ENCODE peak calls at places on chromosome 17, in four cellular contexts. One of them, this sample, is unnamed.

GRCh38 chr17:53628011-53628410 is 194.7 kb upstream of the KIF2B start:
- DNase-seq in IMR-90: peak; percentile 61
- DNase-seq in heart left ventricle: no peak
- DNase-seq in PC-3: peak; percentile 33
- DNase-seq in this sample: no peak

GRCh38 chr17:40559016-40559853 is 6.0 kb downstream of the CCR7 start:
- DNase-seq in IMR-90: no peak
- DNase-seq in heart left ventricle: no peak
- DNase-seq in PC-3: no peak
- DNase-seq in this sample: peak; percentile 69

GRCh38 chr17:72358465-72358864 is 237.6 kb downstream of the SOX9 start:
- DNase-seq in IMR-90: peak; percentile 86
- DNase-seq in heart left ventricle: no peak
- DNase-seq in PC-3: peak; percentile 96
- DNase-seq in this sample: no peak

GRCh38 chr17:17146791-17147406 is 59.2 kb downstream of the PLD6 start:
- DNase-seq in IMR-90: no peak
- DNase-seq in heart left ventricle: no peak
- DNase-seq in PC-3: peak; percentile 54
- DNase-seq in this sample: no peak

GRCh38 chr17:77434136-77435114 is 293.7 kb downstream of the SEC14L1 start:
- DNase-seq in IMR-90: no peak
- DNase-seq in heart left ventricle: no peak
- DNase-seq in PC-3: no peak
- DNase-seq in this sample: no peak

GRCh38 chr17:9632741-9633140 is 12.6 kb upstream of the USP43 start:
- DNase-seq in IMR-90: no peak
- DNase-seq in heart left ventricle: no peak
- DNase-seq in PC-3: no peak
- DNase-seq in this sample: no peak

GRCh38 chr17:68807998-68808772 is 147.0 kb downstream of the ABCA8 start:
- DNase-seq in IMR-90: peak; percentile 33
- DNase-seq in heart left ventricle: no peak
- DNase-seq in PC-3: no peak
- DNase-seq in this sample: no peak

GRCh38 chr17:31915456-31916100 is 14.1 kb upstream of the UTP6 start:
- DNase-seq in IMR-90: peak; percentile 41
- DNase-seq in heart left ventricle: no peak
- DNase-seq in PC-3: no peak
- DNase-seq in this sample: no peak

GRCh38 chr17:77884019-77884418 is 74.5 kb upstream of the TNRC6C start:
- DNase-seq in IMR-90: peak; percentile 5
- DNase-seq in heart left ventricle: peak; percentile 38
- DNase-seq in PC-3: no peak
- DNase-seq in this sample: no peak

GRCh38 chr17:6427284-6427781 is 7.6 kb downstream of the AIPL1 start:
- DNase-seq in IMR-90: peak; percentile 16
- DNase-seq in heart left ventricle: no peak
- DNase-seq in PC-3: peak; percentile 48
- DNase-seq in this sample: no peak

GRCh38 chr17:2564876-2565275 is 28.6 kb upstream of the PAFAH1B1 start:
- DNase-seq in IMR-90: no peak
- DNase-seq in heart left ventricle: no peak
- DNase-seq in PC-3: peak; percentile 69
- DNase-seq in this sample: no peak

GRCh38 chr17:44614862-44615261 is 41.4 kb upstream of the MEIOC start:
- DNase-seq in IMR-90: no peak
- DNase-seq in heart left ventricle: no peak
- DNase-seq in PC-3: no peak
- DNase-seq in this sample: no peak

GRCh38 chr17:32486091-32486700 is 597 bp upstream of the CDK5R1 start:
- DNase-seq in IMR-90: peak; percentile 61
- DNase-seq in heart left ventricle: peak; percentile 79
- DNase-seq in PC-3: peak; percentile 73
- DNase-seq in this sample: peak; percentile 88

GRCh38 chr17:33014751-33015150 is 23.1 kb downstream of the SPACA3 start:
- DNase-seq in IMR-90: peak; percentile 14
- DNase-seq in heart left ventricle: no peak
- DNase-seq in PC-3: no peak
- DNase-seq in this sample: no peak

GRCh38 chr17:13638855-13639458 is 37.2 kb upstream of the HS3ST3A1 start:
- DNase-seq in IMR-90: peak; percentile 23
- DNase-seq in heart left ventricle: no peak
- DNase-seq in PC-3: peak; percentile 46
- DNase-seq in this sample: no peak

GRCh38 chr17:39611441-39612112 is 3.9 kb upstream of the NEUROD2 start:
- DNase-seq in IMR-90: no peak
- DNase-seq in heart left ventricle: peak; percentile 1
- DNase-seq in PC-3: no peak
- DNase-seq in this sample: no peak

GRCh38 chr17:45780921-45781320 is 3.2 kb upstream of the CRHR1 start:
- DNase-seq in IMR-90: no peak
- DNase-seq in heart left ventricle: no peak
- DNase-seq in PC-3: no peak
- DNase-seq in this sample: no peak

GRCh38 chr17:8964801-8965393 is 610 bp downstream of the PIK3R5 start:
- DNase-seq in IMR-90: no peak
- DNase-seq in heart left ventricle: peak; percentile 49
- DNase-seq in PC-3: no peak
- DNase-seq in this sample: peak; percentile 76

GRCh38 chr17:21209511-21210175 is 4.3 kb downstream of the TMEM11 start:
- DNase-seq in IMR-90: no peak
- DNase-seq in heart left ventricle: peak; percentile 63
- DNase-seq in PC-3: no peak
- DNase-seq in this sample: peak; percentile 87

GRCh38 chr17:31680126-31680525 is 178.9 kb downstream of the COPRS start:
- DNase-seq in IMR-90: no peak
- DNase-seq in heart left ventricle: no peak
- DNase-seq in PC-3: no peak
- DNase-seq in this sample: no peak

GRCh38 chr17:68057531-68057952 is 22.0 kb downstream of the KPNA2 start:
- DNase-seq in IMR-90: peak; percentile 56
- DNase-seq in heart left ventricle: no peak
- DNase-seq in PC-3: peak; percentile 61
- DNase-seq in this sample: no peak

GRCh38 chr17:76122411-76123126 is 18.5 kb downstream of the FOXJ1 start:
- DNase-seq in IMR-90: no peak
- DNase-seq in heart left ventricle: no peak
- DNase-seq in PC-3: no peak
- DNase-seq in this sample: no peak

GRCh38 chr17:17055286-17056166 is 13.3 kb downstream of the MPRIP start:
- DNase-seq in IMR-90: no peak
- DNase-seq in heart left ventricle: no peak
- DNase-seq in PC-3: no peak
- DNase-seq in this sample: no peak

GRCh38 chr17:76434870-76435269 is 18.1 kb downstream of the UBE2O start:
- DNase-seq in IMR-90: no peak
- DNase-seq in heart left ventricle: no peak
- DNase-seq in PC-3: peak; percentile 58
- DNase-seq in this sample: no peak

GRCh38 chr17:41308251-41308917 is 725 bp downstream of the KRTAP16-1 start:
- DNase-seq in IMR-90: no peak
- DNase-seq in heart left ventricle: peak; percentile 85
- DNase-seq in PC-3: no peak
- DNase-seq in this sample: peak; percentile 87

GRCh38 chr17:50945779-50946222 is 79.6 kb upstream of the TOB1 start:
- DNase-seq in IMR-90: no peak
- DNase-seq in heart left ventricle: no peak
- DNase-seq in PC-3: no peak
- DNase-seq in this sample: no peak

GRCh38 chr17:80475949-80476876 is at the start of gene NPTX1:
- DNase-seq in IMR-90: no peak
- DNase-seq in heart left ventricle: no peak
- DNase-seq in PC-3: peak; percentile 23
- DNase-seq in this sample: peak; percentile 60

GRCh38 chr17:38885728-38886642 is 16.1 kb downstream of the LASP1 start:
- DNase-seq in IMR-90: peak; percentile 52
- DNase-seq in heart left ventricle: no peak
- DNase-seq in PC-3: no peak
- DNase-seq in this sample: no peak

GRCh38 chr17:27414686-27415085 is 41.6 kb upstream of the KSR1 start:
- DNase-seq in IMR-90: no peak
- DNase-seq in heart left ventricle: no peak
- DNase-seq in PC-3: no peak
- DNase-seq in this sample: no peak

GRCh38 chr17:75173526-75173925 is 9.2 kb downstream of the SUMO2 start:
- DNase-seq in IMR-90: no peak
- DNase-seq in heart left ventricle: no peak
- DNase-seq in PC-3: no peak
- DNase-seq in this sample: no peak

GRCh38 chr17:46764709-46765401 is 53.6 kb downstream of the WNT3 start:
- DNase-seq in IMR-90: peak; percentile 86
- DNase-seq in heart left ventricle: peak; percentile 80
- DNase-seq in PC-3: peak; percentile 98
- DNase-seq in this sample: peak; percentile 81

GRCh38 chr17:28180449-28180848 is 138.0 kb downstream of the NLK start:
- DNase-seq in IMR-90: peak; percentile 69
- DNase-seq in heart left ventricle: no peak
- DNase-seq in PC-3: no peak
- DNase-seq in this sample: no peak

DNA sequence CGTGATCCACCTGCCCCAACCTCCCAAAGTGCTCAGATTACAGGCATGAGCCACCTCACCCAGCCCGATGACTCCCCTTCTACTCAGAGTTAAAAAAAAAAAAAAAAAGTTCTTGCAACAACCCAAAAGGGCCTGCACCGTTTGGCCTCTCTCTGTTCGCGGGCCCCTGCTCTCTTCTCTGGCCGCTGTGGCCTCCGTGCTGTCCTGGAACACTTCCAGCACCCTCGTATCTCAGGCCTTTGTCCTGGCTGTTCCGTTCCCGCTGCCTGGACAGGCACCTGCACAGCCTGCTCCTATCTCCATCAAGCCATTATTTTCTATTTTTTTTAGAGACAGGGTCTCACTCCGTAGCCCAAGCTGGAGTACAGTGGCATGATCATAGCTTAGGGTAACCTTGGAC is 10.8 kb downstream of the MYO1C start:
- DNase-seq in IMR-90: no peak
- DNase-seq in heart left ventricle: peak; percentile 64
- DNase-seq in PC-3: no peak
- DNase-seq in this sample: no peak
- H3K36me3 ChIP-seq in IMR-90: peaks cover 62% of the 10 kb centered on the region
- H3K36me3 ChIP-seq in heart left ventricle: peaks cover 63% of the 10 kb centered on the region
- H3K36me3 ChIP-seq in PC-3: no peaks in the 10 kb centered on the region
- H3K36me3 ChIP-seq in this sample: peaks cover 12% of the 10 kb centered on the region

DNA sequence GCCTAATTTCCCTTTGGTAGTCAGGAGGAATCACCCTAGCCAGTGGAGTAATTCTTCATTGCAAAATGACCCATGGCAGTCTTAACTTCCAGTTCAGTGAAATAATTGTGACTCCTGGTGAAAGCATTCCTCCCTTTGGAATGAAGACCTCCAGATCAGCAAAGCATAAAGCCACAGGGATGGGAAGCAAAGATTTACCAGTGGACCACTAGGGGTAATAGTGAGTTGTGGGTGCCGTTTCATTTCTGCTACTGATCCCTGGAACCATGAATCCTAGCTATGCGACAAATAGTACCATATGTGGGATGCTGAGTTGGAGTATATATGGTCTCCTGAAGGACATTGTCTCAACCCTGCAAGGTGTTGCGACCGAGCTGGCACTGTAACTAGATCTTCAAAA is 13.7 kb downstream of the DYNLL2 start:
- DNase-seq in IMR-90: no peak
- DNase-seq in heart left ventricle: no peak
- DNase-seq in PC-3: peak; percentile 17
- DNase-seq in this sample: no peak
- H3K27ac ChIP-seq in IMR-90: no peak overlapping the region
- H3K27ac ChIP-seq in heart left ventricle: no peak overlapping the region
- H3K27ac ChIP-seq in PC-3: no peak overlapping the region
- H3K27ac ChIP-seq in this sample: no peak overlapping the region

DNA sequence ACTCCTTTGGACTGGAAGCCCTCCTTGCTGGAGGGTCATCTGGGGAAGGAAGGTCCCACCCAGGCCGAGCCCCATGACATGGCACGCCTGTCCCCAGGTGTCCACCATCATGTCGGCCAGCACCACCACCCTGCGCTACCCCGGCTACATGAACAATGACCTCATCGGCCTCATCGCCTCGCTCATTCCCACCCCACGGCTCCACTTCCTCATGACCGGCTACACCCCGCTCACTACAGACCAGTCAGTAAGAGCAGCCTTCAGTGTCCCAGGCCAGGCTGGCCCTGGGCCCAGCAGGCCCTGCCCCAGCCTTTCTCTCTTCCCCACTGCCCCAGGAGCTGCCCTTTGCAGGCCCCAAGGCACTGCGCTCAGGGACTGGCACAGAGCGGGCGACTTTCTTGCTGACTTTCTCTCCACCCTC is 6.5 kb downstream of the TUBG2 start:
- DNase-seq in IMR-90: no peak
- DNase-seq in heart left ventricle: no peak
- DNase-seq in PC-3: no peak
- DNase-seq in this sample: peak; percentile 70
- H3K36me3 ChIP-seq in IMR-90: peaks cover 50% of the 10 kb centered on the region
- H3K36me3 ChIP-seq in heart left ventricle: peaks cover 52% of the 10 kb centered on the region
- H3K36me3 ChIP-seq in PC-3: no peaks in the 10 kb centered on the region
- H3K36me3 ChIP-seq in this sample: peaks cover 27% of the 10 kb centered on the region

GRCh38 chr17:73503560-73503959 is 140.7 kb downstream of the SDK2 start:
- DNase-seq in IMR-90: no peak
- DNase-seq in heart left ventricle: no peak
- DNase-seq in PC-3: no peak
- DNase-seq in this sample: peak; percentile 17
- H3K27ac ChIP-seq in IMR-90: no peak overlapping the region
- H3K27ac ChIP-seq in heart left ventricle: no peak overlapping the region
- H3K27ac ChIP-seq in PC-3: no peak overlapping the region
- H3K27ac ChIP-seq in this sample: no peak overlapping the region

GRCh38 chr17:63775420-63775819 is 1.4 kb downstream of the DDX42 start:
- DNase-seq in IMR-90: no peak
- DNase-seq in heart left ventricle: no peak
- DNase-seq in PC-3: peak; percentile 14
- DNase-seq in this sample: no peak

GRCh38 chr17:63780928-63781327 is 7.0 kb downstream of the DDX42 start:
- DNase-seq in IMR-90: no peak
- DNase-seq in heart left ventricle: no peak
- DNase-seq in PC-3: no peak
- DNase-seq in this sample: no peak

GRCh38 chr17:63783522-63783921 is 9.6 kb downstream of the DDX42 start:
- DNase-seq in IMR-90: no peak
- DNase-seq in heart left ventricle: no peak
- DNase-seq in PC-3: no peak
- DNase-seq in this sample: no peak

GRCh38 chr17:63785556-63785955 is 11.6 kb downstream of the DDX42 start:
- DNase-seq in IMR-90: peak; percentile 78
- DNase-seq in heart left ventricle: no peak
- DNase-seq in PC-3: peak; percentile 82
- DNase-seq in this sample: no peak

DNA sequence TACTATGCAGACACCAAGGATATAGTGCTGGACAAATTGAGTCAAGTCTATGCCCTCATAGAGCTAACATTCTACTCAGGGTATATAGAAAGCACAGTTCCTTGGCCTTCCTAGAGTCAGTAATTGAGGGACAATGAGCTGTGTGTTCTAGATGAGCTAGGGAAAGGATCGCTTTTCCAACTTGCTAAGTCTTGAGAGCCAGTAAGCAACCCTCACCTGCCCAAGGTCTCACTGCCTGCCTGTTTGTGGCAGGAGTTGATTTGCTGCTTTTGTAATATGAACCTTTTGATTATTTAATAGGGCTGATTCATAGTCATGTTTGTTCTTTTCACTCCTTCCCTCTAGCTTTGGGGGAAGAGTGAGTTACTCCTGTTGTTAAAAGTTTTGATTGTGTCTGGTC is 6.5 kb downstream of the DDX42 start:
- DNase-seq in IMR-90: peak; percentile 38
- DNase-seq in heart left ventricle: no peak
- DNase-seq in PC-3: peak; percentile 92
- DNase-seq in this sample: no peak
- H3K36me3 ChIP-seq in IMR-90: peaks cover 8% of the 10 kb centered on the region
- H3K36me3 ChIP-seq in heart left ventricle: peaks cover 11% of the 10 kb centered on the region
- H3K36me3 ChIP-seq in PC-3: peaks cover 38% of the 10 kb centered on the region
- H3K36me3 ChIP-seq in this sample: peaks cover 10% of the 10 kb centered on the region

This sample was measured in kidney.